ENCODE peak calls at places on chromosomes 7 and 10, in four cellular contexts. One of them, this sample, is unnamed.

GRCh38 chr7:154869436-154869835 is 133.5 kb downstream of the PAXIP1 start:
- DNase-seq in NAMALWA: no peak
- DNase-seq in GM20000: no peak
- DNase-seq in spleen: peak; percentile 47
- DNase-seq in this sample: no peak

GRCh38 chr10:97031459-97031858 is 154.3 kb downstream of the SLIT1 start:
- DNase-seq in NAMALWA: no peak
- DNase-seq in spleen: no peak
- DNase-seq in GM20000: no peak
- DNase-seq in this sample: no peak

GRCh38 chr7:55062106-55062499 is 43.3 kb downstream of the EGFR start:
- DNase-seq in spleen: no peak
- DNase-seq in GM20000: no peak
- DNase-seq in NAMALWA: no peak
- DNase-seq in this sample: no peak

GRCh38 chr7:19239951-19240350 is 94.7 kb upstream of the FERD3L start:
- DNase-seq in spleen: no peak
- DNase-seq in NAMALWA: no peak
- DNase-seq in GM20000: no peak
- DNase-seq in this sample: no peak

GRCh38 chr10:130000918-130001317 is 36.8 kb upstream of the EBF3 start:
- DNase-seq in NAMALWA: no peak
- DNase-seq in spleen: no peak
- DNase-seq in GM20000: no peak
- DNase-seq in this sample: no peak

GRCh38 chr10:120850911-120851865 is at the start of gene WDR11:
- DNase-seq in spleen: peak; percentile 96
- DNase-seq in NAMALWA: peak; percentile 85
- DNase-seq in GM20000: peak; percentile 77
- DNase-seq in this sample: peak; percentile 35

GRCh38 chr10:110957603-110958002 is 38.2 kb downstream of the SHOC2 start:
- DNase-seq in NAMALWA: no peak
- DNase-seq in GM20000: no peak
- DNase-seq in spleen: no peak
- DNase-seq in this sample: no peak

GRCh38 chr7:18350678-18351077 is 144.9 kb upstream of the HDAC9 start:
- DNase-seq in GM20000: no peak
- DNase-seq in NAMALWA: no peak
- DNase-seq in spleen: no peak
- DNase-seq in this sample: no peak

GRCh38 chr7:17472518-17472917 is 174.1 kb downstream of the AHR start:
- DNase-seq in spleen: no peak
- DNase-seq in GM20000: no peak
- DNase-seq in NAMALWA: no peak
- DNase-seq in this sample: no peak